ENCODE peak calls at places on chromosomes 5 and 9, in four cellular contexts. T, J, N and H are unnamed samples.

GRCh38 chr5:14112998-14113652 is 30.0 kb upstream of the TRIO start:
- DNase-seq in T (no peak), N (no peak), J (no peak), H (no peak)

GRCh38 chr5:165573445-165573844 is 2068.0 kb downstream of the MAT2B start:
- DNase-seq in T (no peak), J (peak; percentile 16), N (no peak), H (peak; percentile 23)

GRCh38 chr5:52757991-52758390 is 29.7 kb upstream of the ITGA1 start:
- DNase-seq in N (no peak), T (no peak), J (no peak), H (no peak)

GRCh38 chr9:37566716-37567115 is 9.5 kb downstream of the FBXO10 start:
- DNase-seq in T (no peak), N (no peak), J (no peak), H (peak; percentile 20)

GRCh38 chr5:65395526-65396155 is 86.1 kb downstream of the ADAMTS6 start:
- DNase-seq in T (no peak), J (peak; percentile 43), N (no peak), H (peak; percentile 49)

GRCh38 chr5:84729326-84729725 is 344.6 kb upstream of the EDIL3 start:
- DNase-seq in T (no peak), N (no peak), J (peak; percentile 33), H (peak; percentile 46)

GRCh38 chr9:124355941-124356744 is 59.1 kb downstream of the PSMB7 start:
- DNase-seq in T (no peak), N (no peak), J (no peak), H (peak; percentile 22)

GRCh38 chr5:31492824-31493223 is 39.1 kb downstream of the DROSHA start:
- DNase-seq in N (no peak), J (peak; percentile 25), T (no peak), H (peak; percentile 12)

GRCh38 chr5:172380992-172381643 is 73.2 kb downstream of the SH3PXD2B start:
- DNase-seq in T (no peak), J (peak; percentile 78), N (peak; percentile 93), H (peak; percentile 31)

GRCh38 chr5:148984333-148984732 is 78.5 kb downstream of the SH3TC2 start:
- DNase-seq in J (no peak), T (no peak), N (no peak), H (peak; percentile 41)

GRCh38 chr9:115335441-115335840 is 217.5 kb upstream of the TNC start:
- DNase-seq in T (no peak), J (no peak), N (no peak), H (no peak)

GRCh38 chr5:89827388-89827787 is 582.2 kb downstream of the CETN3 start:
- DNase-seq in T (no peak), N (no peak), J (peak; percentile 9), H (no peak)

GRCh38 chr5:72651779-72652178 is 144.6 kb upstream of the ZNF366 start:
- DNase-seq in J (no peak), T (no peak), N (no peak), H (peak; percentile 11)

GRCh38 chr9:136314056-136314416 is 10.1 kb upstream of the CCDC187 start:
- DNase-seq in J (no peak), N (no peak), T (no peak), H (no peak)

GRCh38 chr9:136311433-136312375 is 7.8 kb upstream of the CCDC187 start:
- DNase-seq in J (no peak), N (no peak), T (no peak), H (no peak)

GRCh38 chr9:136313111-136314055 is 9.5 kb upstream of the CCDC187 start:
- DNase-seq in J (no peak), N (no peak), T (no peak), H (no peak)

GRCh38 chr9:136311037-136311432 is 7.1 kb upstream of the CCDC187 start:
- DNase-seq in J (no peak), T (no peak), N (no peak), H (no peak)

DNA sequence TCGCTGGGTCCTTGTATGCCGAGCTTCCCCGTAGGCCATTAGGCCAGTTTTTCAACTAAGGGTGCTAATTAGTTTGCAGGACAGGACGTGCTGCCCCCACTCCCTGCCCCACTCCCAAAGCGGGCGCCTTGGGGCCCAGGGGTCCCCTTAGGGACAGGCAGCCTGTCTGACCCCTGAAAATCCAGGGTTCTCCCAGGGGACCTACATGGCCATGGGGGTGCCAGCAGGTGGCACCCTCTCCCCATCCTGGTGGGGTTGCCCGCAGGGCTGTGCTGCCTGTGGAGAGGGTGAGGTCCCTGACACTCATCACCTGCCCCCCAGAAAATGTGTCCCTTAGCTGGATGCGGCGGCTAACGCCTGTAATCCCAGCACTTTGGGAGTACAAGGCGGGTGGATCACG is 8.5 kb upstream of the CCDC187 start:
- DNase-seq in T (peak; percentile 70), N (no peak), J (peak; percentile 68), H (peak; percentile 47)
- TF ChIP-seq CTCF in T (peak; percentile 91), N (peak; percentile 15), J (peak; percentile 69), H (peak; percentile 59)

DNA sequence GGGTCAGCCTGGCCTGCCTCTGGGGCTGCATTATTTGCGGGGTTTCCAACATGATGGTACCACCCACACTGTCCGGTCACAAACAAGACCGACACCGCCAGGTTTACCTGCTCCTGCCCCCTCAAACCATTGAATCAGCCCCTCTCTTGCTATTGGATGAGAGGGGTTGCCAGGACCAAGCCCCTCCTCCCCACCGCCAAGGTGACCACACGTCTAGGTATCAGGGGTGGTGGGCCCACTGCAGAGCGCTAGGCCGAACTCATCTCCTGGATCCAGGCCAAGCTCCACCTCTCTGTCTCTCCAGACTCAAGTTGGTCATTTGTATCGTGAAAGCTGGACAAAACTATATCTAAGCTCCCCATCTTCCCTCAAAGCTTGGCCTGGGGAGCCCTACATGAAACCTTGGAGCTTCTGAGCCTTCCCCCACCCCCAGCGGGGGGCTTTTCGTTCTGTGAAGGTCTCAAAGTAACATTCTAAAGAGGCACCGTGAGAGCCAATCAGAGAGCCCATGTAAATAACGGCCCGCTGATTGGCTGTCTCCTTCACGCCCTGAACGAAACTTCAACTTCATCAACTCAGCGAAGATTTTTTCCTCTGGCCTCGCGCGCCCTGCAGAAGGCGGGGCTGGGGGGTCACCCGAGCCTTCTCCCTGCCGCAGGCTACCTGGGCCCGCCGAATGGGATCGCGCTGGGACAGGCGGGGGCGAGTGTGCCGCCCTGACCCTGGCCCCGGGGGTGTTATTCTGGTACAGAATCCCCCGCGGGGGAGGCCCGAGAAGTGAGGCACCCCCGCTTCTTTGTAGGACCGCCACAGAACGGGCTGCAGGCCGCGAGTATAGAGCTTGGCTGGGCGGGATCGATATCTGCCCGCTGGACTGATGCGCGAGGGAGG is 49.6 kb upstream of the PSD2 start:
- DNase-seq in T (peak; percentile 94), N (peak; percentile 64), J (peak; percentile 66), H (peak; percentile 77)
- H3K4me3 ChIP-seq in T (peak overlapping the region; percentile 57), N (peak overlapping the region; percentile 36), J (peak overlapping the region; percentile 49), H (peak overlapping the region; percentile 17)

DNA sequence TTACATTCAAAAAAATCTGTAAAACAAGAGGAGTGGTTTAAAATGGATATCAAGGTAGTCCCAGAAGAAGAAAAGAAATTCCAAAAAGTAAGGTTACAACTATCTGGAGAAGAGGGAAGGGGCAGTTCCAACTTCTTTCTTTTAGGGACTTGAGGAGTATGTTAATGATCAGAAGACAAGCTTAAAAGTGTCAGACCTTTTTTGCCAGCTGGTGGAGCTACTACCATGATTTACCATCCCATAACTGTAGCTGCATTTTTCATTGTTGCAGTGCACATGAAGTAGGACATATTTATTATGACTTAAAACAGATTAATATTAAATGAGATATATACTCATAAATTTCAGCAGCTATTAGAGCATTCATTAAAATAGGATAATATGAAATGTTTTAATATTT is 158.5 kb upstream of the RGS7BP start:
- DNase-seq in T (no peak), N (no peak), J (no peak), H (no peak)
- TF ChIP-seq CTCF in T (no peak), N (no peak), J (no peak), H (no peak)

GRCh38 chr9:131290039-131290766 is 680 bp downstream of the PLPP7 start:
- DNase-seq in J (no peak), N (no peak), T (no peak), H (no peak)
- H3K4me3 ChIP-seq in J (peak overlapping the region; percentile 59), N (peak overlapping the region; percentile 49), T (peak overlapping the region; percentile 26), H (peak overlapping the region; percentile 57)

GRCh38 chr9:88773627-88774244 is 217.5 kb upstream of the S1PR3 start:
- DNase-seq in T (no peak), N (no peak), J (peak; percentile 64), H (peak; percentile 58)
- TF ChIP-seq CTCF in T (no peak), N (no peak), J (no peak), H (peak; percentile 28)

GRCh38 chr5:61631438-61631941 is 299.4 kb downstream of the ZSWIM6 start:
- DNase-seq in N (no peak), T (no peak), J (peak; percentile 38), H (peak; percentile 28)
- H3K4me3 ChIP-seq in N (no peak overlapping the region), T (no peak overlapping the region), J (no peak overlapping the region), H (no peak overlapping the region)

GRCh38 chr9:136121801-136122200 is 3.1 kb upstream of the TMEM250 start:
- DNase-seq in T (no peak), N (no peak), J (no peak), H (no peak)

GRCh38 chr9:136124976-136125692 is 6.5 kb upstream of the TMEM250 start:
- DNase-seq in J (no peak), T (no peak), N (no peak), H (no peak)

GRCh38 chr9:136120119-136120393 is 1.4 kb upstream of the TMEM250 start:
- DNase-seq in N (no peak), T (no peak), J (no peak), H (no peak)

GRCh38 chr9:136120438-136120844 is 1.8 kb upstream of the TMEM250 start:
- DNase-seq in T (no peak), J (no peak), N (no peak), H (no peak)

DNA sequence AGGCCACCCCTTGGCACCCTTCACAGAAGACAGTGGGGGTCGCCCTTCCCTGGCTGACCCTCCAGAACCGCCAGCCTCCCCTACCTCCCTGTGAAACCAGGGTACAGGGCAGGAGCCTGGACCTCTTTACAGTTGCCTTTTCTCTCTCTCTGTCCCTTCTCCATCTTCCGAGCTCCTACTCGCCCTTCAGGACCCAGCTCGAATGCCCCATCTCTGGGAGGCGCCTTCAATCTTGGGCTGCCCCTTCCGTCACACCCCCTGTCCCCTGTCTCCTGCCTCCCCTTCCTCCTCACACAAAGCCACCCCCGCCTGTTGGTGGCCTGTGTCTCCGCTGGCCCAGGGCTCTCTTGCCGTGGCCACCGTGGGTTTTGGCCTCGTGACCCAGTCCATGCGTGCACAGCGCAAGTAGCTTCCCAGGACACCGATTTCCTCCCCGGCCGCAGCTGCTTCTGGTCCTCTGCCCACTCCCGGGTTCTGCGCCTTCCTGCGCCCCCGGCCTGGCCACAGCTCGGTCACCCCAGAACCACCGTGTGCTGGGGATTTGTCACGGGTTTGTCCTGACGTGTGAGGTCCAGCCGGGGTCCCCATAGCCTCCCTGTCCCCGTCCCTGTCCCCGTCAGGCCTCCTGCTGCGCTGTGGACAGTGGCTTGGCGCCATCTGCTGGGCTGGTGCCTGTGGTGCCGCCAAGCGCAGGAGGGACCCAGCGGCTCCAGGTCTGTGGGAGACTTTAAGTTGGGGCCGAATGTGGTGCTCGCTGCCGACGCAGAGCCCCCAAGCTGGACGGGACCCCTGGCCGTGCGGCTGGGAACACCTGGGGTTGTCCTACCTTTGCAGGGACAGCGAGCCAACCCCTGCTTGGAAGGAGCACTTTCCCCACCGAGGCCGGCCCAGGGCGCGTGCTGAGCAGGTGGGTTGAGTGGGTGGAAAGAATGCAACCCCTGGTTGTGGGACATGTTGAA is 4.0 kb upstream of the TMEM250 start:
- DNase-seq in T (peak; percentile 82), N (peak; percentile 70), J (peak; percentile 46), H (peak; percentile 41)
- TF ChIP-seq CTCF in T (peak; percentile 96), N (peak; percentile 95), J (peak; percentile 95), H (peak; percentile 86)